ENCODE peak calls at places on chromosomes 6 and 20, in six cellular contexts. C, O, A, T, W and Q are unnamed samples.

GRCh38 chr6:28985396-28986164 is 19.5 kb downstream of the ZNF311 start:
- DNase-seq in A (peak), O (no peak), W (peak), T (peak), C (peak), Q (peak)

GRCh38 chr20:13990465-13990864 is at the start of gene SEL1L2:
- DNase-seq in A (no peak), W (no peak), T (no peak), C (no peak), O (no peak), Q (no peak)

GRCh38 chr20:48649868-48650267 is 177.9 kb downstream of the PREX1 start:
- DNase-seq in O (no peak), C (no peak), T (no peak), W (no peak), A (no peak), Q (no peak)

GRCh38 chr20:14647016-14647415 is 309.6 kb upstream of the FLRT3 start:
- DNase-seq in T (no peak), A (no peak), O (no peak), C (no peak), W (no peak), Q (no peak)

GRCh38 chr6:157880534-157880933 is 57.5 kb downstream of the SNX9 start:
- DNase-seq in O (no peak), T (no peak), C (no peak), W (no peak), A (no peak), Q (no peak)

GRCh38 chr20:17612287-17612974 is 42.6 kb downstream of the DSTN start:
- DNase-seq in C (no peak), W (no peak), T (peak), O (no peak), A (no peak), Q (peak)

GRCh38 chr20:10710995-10711775 is 37.4 kb upstream of the JAG1 start:
- DNase-seq in O (no peak), T (no peak), A (no peak), W (no peak), C (no peak), Q (no peak)

GRCh38 chr6:165183496-165184140 is 125.8 kb downstream of the C6orf118 start:
- DNase-seq in O (no peak), T (no peak), A (no peak), W (no peak), C (no peak), Q (no peak)

GRCh38 chr6:15876406-15876805 is 213.6 kb upstream of the DTNBP1 start:
- DNase-seq in T (peak), A (no peak), W (no peak), O (peak), C (no peak), Q (no peak)

GRCh38 chr6:43302126-43302525 is 4.1 kb downstream of the SLC22A7 start:
- DNase-seq in W (no peak), C (no peak), A (no peak), T (no peak), O (no peak), Q (no peak)

GRCh38 chr6:133945158-133945557 is 7.9 kb upstream of the TBPL1 start:
- DNase-seq in A (no peak), O (no peak), T (peak), W (no peak), C (no peak), Q (no peak)

GRCh38 chr20:21173496-21174025 is 47.7 kb downstream of the KIZ start:
- DNase-seq in C (no peak), A (no peak), T (peak), W (no peak), O (no peak), Q (no peak)

GRCh38 chr20:38231786-38232130 is 28.8 kb downstream of the KIAA1755 start:
- DNase-seq in W (no peak), A (no peak), O (no peak), C (no peak), T (peak), Q (no peak)

GRCh38 chr6:166952567-166953464 is 3.5 kb downstream of the RNASET2 start:
- DNase-seq in O (no peak), W (no peak), C (no peak), A (no peak), T (no peak), Q (no peak)

GRCh38 chr6:26554669-26555504 is 16.7 kb downstream of the HMGN4 start:
- DNase-seq in T (peak), W (no peak), A (no peak), C (no peak), O (peak), Q (no peak)

GRCh38 chr20:23106271-23106851 is 20.2 kb upstream of the CD93 start:
- DNase-seq in C (no peak), O (no peak), A (no peak), T (peak), W (no peak), Q (no peak)

GRCh38 chr6:72551470-72551869 is 70.4 kb upstream of the KCNQ5 start:
- DNase-seq in O (no peak), C (no peak), W (no peak), A (no peak), T (no peak), Q (no peak)

GRCh38 chr6:157089258-157089657 is 234.1 kb downstream of the TMEM242 start:
- DNase-seq in W (no peak), T (peak), A (no peak), C (no peak), O (no peak), Q (peak)

GRCh38 chr6:55758156-55758942 is 117.0 kb downstream of the BMP5 start:
- DNase-seq in O (no peak), W (no peak), T (peak), C (no peak), A (no peak), Q (peak)

GRCh38 chr6:140003217-140003616 is 628.8 kb upstream of the CITED2 start:
- DNase-seq in O (no peak), W (no peak), C (no peak), A (no peak), T (no peak), Q (no peak)

GRCh38 chr20:62136283-62137091 is 6.7 kb downstream of the PSMA7 start:
- DNase-seq in C (peak), O (no peak), W (no peak), T (peak), A (peak), Q (no peak)

GRCh38 chr6:17907467-17908229 is 79.8 kb downstream of the KIF13A start:
- DNase-seq in T (peak), C (peak), W (peak), A (peak), O (no peak), Q (peak)

GRCh38 chr20:37234254-37234581 is 27.4 kb downstream of the GHRH start:
- DNase-seq in O (no peak), A (no peak), W (no peak), C (no peak), T (no peak), Q (no peak)

GRCh38 chr20:31566332-31566657 is 38.8 kb upstream of the ID1 start:
- DNase-seq in A (no peak), O (no peak), C (no peak), W (no peak), T (no peak), Q (no peak)

GRCh38 chr6:50128420-50129005 is 78.8 kb upstream of the DEFB112 start:
- DNase-seq in O (no peak), A (no peak), C (no peak), T (peak), W (no peak), Q (no peak)

GRCh38 chr6:170178561-170179477 is 112.1 kb downstream of the DLL1 start:
- DNase-seq in W (no peak), A (no peak), O (no peak), C (no peak), T (peak), Q (peak)

GRCh38 chr20:33250666-33251065 is 14.9 kb downstream of the BPIFA1 start:
- DNase-seq in T (no peak), O (no peak), C (no peak), W (no peak), A (no peak), Q (no peak)

GRCh38 chr20:57964011-57964862 is 254.4 kb upstream of the PMEPA1 start:
- DNase-seq in C (no peak), A (no peak), O (no peak), T (no peak), W (no peak), Q (no peak)

GRCh38 chr6:56804996-56805395 is 149.9 kb upstream of the BEND6 start:
- DNase-seq in T (peak), O (no peak), C (no peak), A (no peak), W (no peak), Q (no peak)

GRCh38 chr20:5039255-5039657 is 37.9 kb upstream of the SLC23A2 start:
- DNase-seq in W (no peak), T (no peak), C (no peak), A (no peak), O (no peak), Q (no peak)

GRCh38 chr6:16157909-16158308 is 29.0 kb downstream of the MYLIP start:
- DNase-seq in A (no peak), T (no peak), C (no peak), W (no peak), O (no peak), Q (no peak)

GRCh38 chr6:55704421-55704820 is 125.4 kb upstream of the HMGCLL1 start:
- DNase-seq in T (peak), O (no peak), C (no peak), A (no peak), W (no peak), Q (peak)

GRCh38 chr6:27720607-27721580 is 191.3 kb downstream of the OR2B2 start:
- DNase-seq in O (no peak), T (peak), C (no peak), A (no peak), W (no peak), Q (no peak)

GRCh38 chr6:31713465-31713864 is 1.7 kb upstream of the LY6G6D start:
- DNase-seq in C (no peak), O (no peak), A (no peak), T (no peak), W (no peak), Q (no peak)

GRCh38 chr6:31710490-31711219 is 4.0 kb downstream of the LY6G6F start:
- DNase-seq in O (no peak), A (no peak), C (no peak), W (no peak), T (no peak), Q (no peak)

GRCh38 chr6:31711233-31711632 is 3.9 kb upstream of the LY6G6D start:
- DNase-seq in O (no peak), C (no peak), W (no peak), A (no peak), T (no peak), Q (no peak)

GRCh38 chr6:31713991-31714684 is 1.0 kb upstream of the LY6G6D start:
- DNase-seq in O (no peak), C (no peak), T (no peak), W (no peak), A (no peak), Q (no peak)

DNA sequence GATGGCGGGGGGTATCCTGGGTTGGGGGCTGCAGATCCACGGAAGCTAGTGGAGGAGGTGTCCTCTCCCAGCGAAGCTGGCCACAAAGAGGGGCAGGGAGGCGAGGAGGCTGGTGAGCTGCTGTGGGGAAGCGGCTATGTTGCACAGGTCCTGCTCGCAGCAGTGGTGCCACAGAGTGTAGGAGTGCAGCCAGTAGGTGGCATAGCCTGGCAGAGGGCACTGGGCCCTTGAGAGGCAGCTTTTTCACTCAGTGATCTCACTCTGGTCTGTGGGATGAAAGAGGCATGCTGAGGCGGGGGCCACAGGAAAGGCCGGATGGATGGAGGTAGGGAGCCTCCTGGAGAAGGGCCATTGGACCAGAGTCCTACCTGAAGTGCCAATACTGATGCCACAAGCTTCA is 2.9 kb upstream of the LY6G6D start:
- DNase-seq in C (no peak), W (no peak), A (no peak), T (no peak), O (no peak), Q (no peak)
- TF ChIP-seq CTCF in C (no peak), W (no peak), A (no peak), T (no peak), O (peak), Q (peak)

GRCh38 chr20:54474866-54475265 is 527 bp upstream of the DOK5 start:
- DNase-seq in W (no peak), T (no peak), O (no peak), C (no peak), A (no peak), Q (no peak)
- H3K4me3 ChIP-seq in W (peak), T (peak), O (no peak), C (peak), A (peak), Q (peak)

GRCh38 chr20:25364180-25364788 is 26.4 kb downstream of the ABHD12 start:
- DNase-seq in W (no peak), O (no peak), A (no peak), C (no peak), T (peak), Q (no peak)

GRCh38 chr20:25361287-25361683 is 29.4 kb downstream of the ABHD12 start:
- DNase-seq in A (no peak), T (peak), W (no peak), C (no peak), O (no peak), Q (no peak)

GRCh38 chr20:25360631-25361286 is 29.9 kb downstream of the ABHD12 start:
- DNase-seq in T (peak), W (no peak), C (no peak), O (no peak), A (no peak), Q (no peak)

GRCh38 chr20:25368526-25368925 is 22.1 kb downstream of the ABHD12 start:
- DNase-seq in T (no peak), W (no peak), O (no peak), A (no peak), C (no peak), Q (no peak)

GRCh38 chr20:25364879-25365699 is 25.5 kb downstream of the ABHD12 start:
- DNase-seq in T (no peak), A (no peak), W (no peak), C (no peak), O (no peak), Q (no peak)
- TF ChIP-seq CTCF in T (no peak), A (no peak), W (no peak), C (no peak), O (no peak), Q (no peak)

GRCh38 chr6:107822154-107823046 is 1.7 kb downstream of the SCML4 start:
- DNase-seq in O (peak), C (no peak), A (no peak), W (no peak), T (no peak), Q (no peak)
- H3K4me3 ChIP-seq in O (no peak), C (no peak), A (no peak), W (peak), T (no peak), Q (no peak)

GRCh38 chr6:20737912-20738311 is 203.7 kb downstream of the CDKAL1 start:
- DNase-seq in T (no peak), W (no peak), O (no peak), C (no peak), A (no peak), Q (no peak)

GRCh38 chr6:20740727-20741126 is 206.5 kb downstream of the CDKAL1 start:
- DNase-seq in A (no peak), T (no peak), W (no peak), O (no peak), C (no peak), Q (no peak)

GRCh38 chr6:20744911-20745557 is 210.8 kb downstream of the CDKAL1 start:
- DNase-seq in C (no peak), A (no peak), O (no peak), T (no peak), W (no peak), Q (no peak)

GRCh38 chr6:20740088-20740487 is 205.8 kb downstream of the CDKAL1 start:
- DNase-seq in A (no peak), T (no peak), W (no peak), C (no peak), O (no peak), Q (no peak)

DNA sequence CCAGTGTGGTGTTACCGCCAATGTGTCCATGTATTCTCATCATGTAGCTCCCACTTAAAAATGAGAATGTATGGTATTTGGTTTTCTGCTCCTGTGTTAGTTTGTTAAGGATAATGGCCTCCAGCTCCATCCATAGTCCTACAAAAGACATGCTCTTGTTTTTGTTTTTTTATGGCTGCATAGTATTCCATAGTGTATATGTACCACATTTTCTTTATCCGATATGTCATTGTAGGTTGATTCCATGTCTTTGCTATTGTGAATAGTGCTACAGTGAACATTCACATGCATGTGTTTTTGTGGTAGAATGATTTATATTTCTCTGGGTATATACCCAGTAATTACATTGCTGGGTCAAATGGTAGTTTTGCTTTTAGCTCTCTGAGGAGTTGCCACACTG is 207.2 kb downstream of the CDKAL1 start:
- DNase-seq in W (no peak), O (no peak), C (no peak), A (no peak), T (no peak), Q (no peak)
- TF ChIP-seq CTCF in W (no peak), O (no peak), C (no peak), A (no peak), T (no peak), Q (no peak)

DNA sequence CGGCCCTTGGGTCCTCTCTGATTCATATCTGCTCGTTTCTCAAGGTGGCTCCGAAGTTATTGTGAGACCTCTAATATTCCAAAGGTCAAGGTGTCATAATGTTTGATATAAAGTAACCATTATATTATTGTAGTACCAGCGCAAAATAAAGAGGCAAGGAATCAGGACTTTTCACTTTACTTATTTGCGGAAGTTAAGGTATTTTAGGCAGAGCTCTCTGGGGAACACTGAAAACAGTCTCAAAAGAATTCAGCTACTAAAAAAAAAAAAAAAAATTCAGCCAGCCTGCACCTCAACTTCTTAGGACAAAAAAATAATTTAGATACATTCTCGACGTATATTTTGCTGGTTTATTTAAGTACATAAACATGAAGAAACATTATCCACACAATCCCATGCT is 2.4 kb downstream of the OSER1 start:
- DNase-seq in C (no peak), A (no peak), O (no peak), T (no peak), W (no peak), Q (no peak)
- H3K4me3 ChIP-seq in C (no peak), A (peak), O (peak), T (peak), W (peak), Q (no peak)

GRCh38 chr6:145924600-145924999 is 39.6 kb downstream of the SHPRH start:
- DNase-seq in O (no peak), A (no peak), W (no peak), C (no peak), T (no peak), Q (no peak)

GRCh38 chr6:145929037-145929633 is 35.0 kb downstream of the SHPRH start:
- DNase-seq in T (peak), O (peak), A (no peak), C (no peak), W (no peak), Q (peak)
- TF ChIP-seq CTCF in T (peak), O (peak), A (peak), C (peak), W (peak), Q (peak)

GRCh38 chr6:6005467-6006427 is 978 bp downstream of the NRN1 start:
- DNase-seq in T (no peak), A (no peak), C (no peak), O (no peak), W (no peak), Q (no peak)
- H3K4me3 ChIP-seq in T (no peak), A (peak), C (peak), O (peak), W (peak), Q (peak)

DNA sequence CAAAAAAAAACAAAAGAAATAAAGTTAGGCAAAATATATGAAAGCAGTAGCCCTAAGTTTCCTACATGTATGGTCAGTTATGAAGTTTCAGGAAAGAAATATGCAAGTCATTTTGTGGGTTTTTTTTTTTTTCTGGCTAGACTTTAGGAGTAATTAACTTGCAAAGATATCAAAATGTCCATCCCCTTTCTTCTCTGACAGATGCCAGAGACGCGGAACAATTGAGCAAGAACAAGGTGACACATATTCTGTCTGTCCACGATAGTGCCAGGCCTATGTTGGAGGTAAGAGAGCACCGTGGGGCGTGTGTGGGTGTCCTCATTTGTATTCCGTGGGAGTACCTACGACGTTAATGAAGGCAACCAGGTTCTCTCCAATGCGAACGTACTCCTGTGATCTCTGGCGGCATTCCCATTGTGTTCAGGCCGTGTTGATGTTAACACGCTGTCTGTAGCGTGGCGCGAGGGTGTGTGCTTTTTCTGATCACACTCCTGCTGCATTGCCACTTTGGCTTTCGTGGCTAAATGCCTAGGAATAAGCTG is 19.5 kb downstream of the DUSP22 start:
- DNase-seq in A (no peak), W (no peak), C (no peak), T (no peak), O (no peak), Q (no peak)
- TF ChIP-seq CTCF in A (no peak), W (no peak), C (no peak), T (no peak), O (no peak), Q (no peak)